ENCODE peak calls at places on chromosomes 13 and 19, in ten cellular contexts. T is neural progenitor cell, D is mammary epithelial cell, I is fibroblast of lung, L is HCT116, E is PC-9, A is astrocyte, M is GM23338, J is A673, S is PC-3. N is an unnamed sample.

GRCh38 chr19:29311391-29311790 is 98.4 kb upstream of the UQCRFS1 start:
- DNase-seq in T (peak), D (no peak), I (no peak), L (no peak), E (no peak), A (no peak), M (peak), J (no peak), S (no peak), N (no peak)

GRCh38 chr13:40271511-40271910 is 394.9 kb downstream of the FOXO1 start:
- DNase-seq in T (no peak), D (no peak), I (no peak), L (no peak), E (no peak), A (no peak), M (no peak), J (no peak), S (no peak), N (no peak)

GRCh38 chr19:54319049-54319448 is 6.1 kb upstream of the LILRA5 start:
- DNase-seq in T (no peak), D (no peak), I (no peak), L (no peak), E (no peak), A (no peak), M (no peak), J (no peak), S (no peak), N (no peak)

GRCh38 chr13:96490590-96490989 is 400.7 kb downstream of the HS6ST3 start:
- DNase-seq in T (no peak), D (no peak), I (no peak), L (no peak), E (no peak), A (no peak), M (no peak), J (no peak), S (no peak), N (no peak)

GRCh38 chr19:38683393-38684077 is 36.1 kb downstream of the ACTN4 start:
- DNase-seq in T (peak), D (peak), I (peak), L (peak), E (peak), A (peak), M (peak), J (peak), S (peak), N (peak)

GRCh38 chr13:25018729-25019115 is 77.2 kb upstream of the PABPC3 start:
- DNase-seq in T (peak), D (no peak), I (no peak), L (no peak), E (no peak), A (no peak), M (peak), J (no peak), S (no peak), N (no peak)

GRCh38 chr13:98103942-98104880 is 38.7 kb upstream of the FARP1 start:
- DNase-seq in T (no peak), D (peak), I (no peak), L (no peak), E (no peak), A (no peak), M (peak), J (peak), S (peak), N (no peak)

GRCh38 chr13:91133941-91134772 is 213.3 kb upstream of the MIR17HG start:
- DNase-seq in T (peak), D (peak), I (peak), L (peak), E (peak), A (peak), M (peak), J (peak), S (peak), N (peak)

GRCh38 chr19:58566989-58567388 is 6.1 kb downstream of the MZF1 start:
- DNase-seq in T (no peak), D (no peak), I (no peak), L (no peak), E (no peak), A (no peak), M (no peak), J (no peak), S (no peak), N (no peak)

GRCh38 chr13:20624213-20624612 is 57.3 kb downstream of the IFT88 start:
- DNase-seq in T (no peak), D (no peak), I (no peak), L (no peak), E (no peak), A (no peak), M (peak), J (no peak), S (no peak), N (no peak)

GRCh38 chr13:54709546-54709945 is 1680.9 kb downstream of the OLFM4 start:
- DNase-seq in T (no peak), D (no peak), I (no peak), L (no peak), E (no peak), A (no peak), M (no peak), J (no peak), S (peak), N (no peak)

GRCh38 chr13:37149380-37149779 is 43.9 kb upstream of the CSNK1A1L start:
- DNase-seq in T (no peak), D (no peak), I (no peak), L (no peak), E (no peak), A (no peak), M (peak), J (no peak), S (no peak), N (no peak)

GRCh38 chr13:37141011-37141410 is 35.5 kb upstream of the CSNK1A1L start:
- DNase-seq in T (no peak), D (no peak), I (peak), L (no peak), E (no peak), A (peak), M (no peak), J (peak), S (no peak), N (no peak)

GRCh38 chr13:37143901-37144300 is 38.4 kb upstream of the CSNK1A1L start:
- DNase-seq in T (no peak), D (no peak), I (peak), L (no peak), E (no peak), A (peak), M (no peak), J (no peak), S (no peak), N (no peak)

GRCh38 chr13:37148501-37148900 is 43.0 kb upstream of the CSNK1A1L start:
- DNase-seq in T (no peak), D (no peak), I (peak), L (no peak), E (no peak), A (peak), M (no peak), J (no peak), S (no peak), N (no peak)

DNA sequence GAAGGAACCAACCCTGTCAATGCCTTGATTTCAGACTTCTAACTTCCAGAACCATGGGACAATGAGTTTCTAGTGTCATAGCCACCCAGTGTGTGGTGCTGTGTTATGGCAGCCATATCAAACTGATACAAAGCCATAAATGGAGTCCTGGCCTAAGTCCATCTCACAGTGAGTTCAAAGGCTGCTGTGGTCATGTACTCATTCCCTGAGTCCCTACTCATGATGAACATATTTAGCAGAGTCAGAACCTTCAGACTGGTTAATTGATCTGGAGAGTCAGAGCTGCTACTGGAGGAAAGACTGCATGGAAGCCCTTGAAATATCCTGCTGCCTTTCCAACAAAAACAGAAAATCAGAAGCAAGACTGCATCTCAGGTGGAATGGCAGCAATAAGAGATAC is 39.2 kb upstream of the CSNK1A1L start:
- DNase-seq in T (no peak), D (no peak), I (peak), L (no peak), E (no peak), A (peak), M (no peak), J (no peak), S (no peak), N (no peak)
- TF ChIP-seq CTCF in T (no peak), D (no peak), I (no peak), L (no peak), E (no peak), A (no peak), M (no peak), J (no peak), S (no peak), N (no peak)

DNA sequence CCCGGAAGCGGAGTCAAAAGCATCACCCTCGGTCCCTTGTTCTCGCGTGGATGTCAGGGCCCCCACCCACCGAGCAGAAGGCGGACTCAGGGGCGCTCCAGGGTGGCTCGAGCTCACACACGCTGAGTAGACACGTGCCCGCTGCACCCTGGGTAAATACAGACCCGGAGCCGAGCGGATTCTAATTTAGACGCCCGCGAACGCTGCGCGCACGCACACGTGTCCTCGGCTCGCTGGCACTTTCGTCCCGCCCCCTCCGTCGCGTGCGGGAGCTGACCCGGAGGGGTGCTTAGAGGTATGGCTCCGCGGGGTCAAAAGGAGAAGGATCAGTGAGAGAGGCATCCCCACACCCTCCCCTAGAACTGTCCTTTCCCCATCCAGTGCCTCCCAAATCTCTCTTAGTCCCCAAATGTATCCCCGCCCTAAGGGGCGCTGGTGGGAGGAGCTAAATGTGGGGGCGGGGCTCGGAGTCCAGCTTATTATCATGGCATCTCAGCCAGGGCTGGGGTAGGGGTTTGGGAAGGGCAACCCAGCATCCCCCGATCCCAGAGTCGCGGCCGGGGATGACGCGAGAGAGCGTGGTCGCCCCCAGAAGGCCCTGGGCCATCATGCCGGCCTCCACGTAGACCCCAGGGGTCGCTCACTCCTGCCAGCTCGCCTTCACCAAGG is 451 bp upstream of the ICAM5 start:
- DNase-seq in T (peak), D (no peak), I (no peak), L (peak), E (peak), A (no peak), M (peak), J (peak), S (peak), N (peak)
- TF ChIP-seq EZH2 in T (no peak), D (no peak), I (peak), L (no peak), E (no peak), A (peak), M (no peak), J (no peak), S (no peak), N (no peak)

GRCh38 chr19:19028526-19028925 is 4.8 kb downstream of the SUGP2 start:
- DNase-seq in T (no peak), D (no peak), I (no peak), L (no peak), E (no peak), A (no peak), M (no peak), J (no peak), S (no peak), N (no peak)

GRCh38 chr19:19033176-19033425 is 216 bp downstream of the SUGP2 start:
- DNase-seq in T (peak), D (no peak), I (no peak), L (no peak), E (no peak), A (no peak), M (no peak), J (no peak), S (no peak), N (no peak)

GRCh38 chr19:19034204-19034624 is 811 bp downstream of the ARMC6 start:
- DNase-seq in T (peak), D (peak), I (peak), L (peak), E (peak), A (peak), M (peak), J (peak), S (peak), N (peak)

GRCh38 chr19:19033426-19034203 is at the start of the genes ARMC6 and SUGP2:
- DNase-seq in T (peak), D (peak), I (peak), L (peak), E (peak), A (peak), M (peak), J (peak), S (peak), N (peak)

GRCh38 chr19:19032420-19033175 is 719 bp downstream of the SUGP2 start:
- DNase-seq in T (peak), D (peak), I (peak), L (peak), E (peak), A (peak), M (peak), J (peak), S (peak), N (peak)
- TF ChIP-seq CTCF in T (no peak), D (no peak), I (no peak), L (peak), E (no peak), A (no peak), M (peak), J (no peak), S (no peak), N (no peak)

DNA sequence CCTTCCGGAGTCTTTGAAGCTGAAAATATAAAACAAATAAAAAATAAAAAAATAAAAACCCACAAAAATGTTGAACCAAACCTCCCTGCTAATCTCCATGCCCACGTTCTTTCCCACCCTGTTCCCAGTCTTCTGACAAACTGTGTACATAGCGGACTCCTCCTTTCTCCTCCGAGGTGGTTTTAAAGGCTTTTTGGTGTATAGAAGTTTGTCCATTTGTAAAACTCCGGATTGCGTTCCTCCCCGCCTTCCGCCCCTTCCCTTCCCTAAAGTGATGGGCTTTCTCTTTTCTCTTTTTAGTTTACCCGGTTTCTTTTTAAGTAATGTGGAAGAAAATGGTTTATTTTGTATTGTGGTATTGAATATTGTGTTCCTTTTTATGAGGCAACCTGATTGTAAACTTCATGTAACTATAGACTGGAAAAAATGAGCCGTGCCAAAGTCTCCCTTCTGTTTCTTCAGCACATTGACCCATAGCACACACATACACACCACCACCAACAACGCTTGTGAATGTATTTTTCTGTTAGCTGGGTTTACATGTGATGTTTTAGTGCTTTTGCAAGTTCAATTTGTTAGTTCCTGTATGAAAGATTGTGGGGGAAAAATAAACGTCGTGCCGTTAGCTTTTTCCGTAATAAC is 4.4 kb downstream of the ZIC2 start:
- DNase-seq in T (peak), D (no peak), I (no peak), L (no peak), E (no peak), A (no peak), M (no peak), J (peak), S (no peak), N (no peak)
- TF ChIP-seq EZH2 in T (no peak), D (peak), I (peak), L (no peak), E (no peak), A (no peak), M (peak), J (no peak), S (peak), N (no peak)

GRCh38 chr13:114236224-114236623 is 1.5 kb downstream of the CDC16 start:
- DNase-seq in T (no peak), D (no peak), I (no peak), L (no peak), E (no peak), A (no peak), M (no peak), J (no peak), S (no peak), N (no peak)

GRCh38 chr13:114237415-114238112 is 2.9 kb downstream of the CDC16 start:
- DNase-seq in T (no peak), D (no peak), I (no peak), L (no peak), E (no peak), A (no peak), M (no peak), J (no peak), S (no peak), N (no peak)

GRCh38 chr13:114235697-114236096 is 1.0 kb downstream of the CDC16 start:
- DNase-seq in T (peak), D (no peak), I (no peak), L (no peak), E (no peak), A (no peak), M (no peak), J (no peak), S (peak), N (no peak)

GRCh38 chr13:114234266-114234644 is 442 bp upstream of the CDC16 start:
- DNase-seq in T (no peak), D (no peak), I (no peak), L (no peak), E (no peak), A (no peak), M (peak), J (no peak), S (no peak), N (no peak)

GRCh38 chr13:114234645-114235421 is at the start of gene CDC16:
- DNase-seq in T (peak), D (peak), I (peak), L (peak), E (peak), A (peak), M (peak), J (peak), S (peak), N (peak)
- TF ChIP-seq CTCF in T (peak), D (no peak), I (no peak), L (peak), E (no peak), A (no peak), M (no peak), J (no peak), S (no peak), N (no peak)

DNA sequence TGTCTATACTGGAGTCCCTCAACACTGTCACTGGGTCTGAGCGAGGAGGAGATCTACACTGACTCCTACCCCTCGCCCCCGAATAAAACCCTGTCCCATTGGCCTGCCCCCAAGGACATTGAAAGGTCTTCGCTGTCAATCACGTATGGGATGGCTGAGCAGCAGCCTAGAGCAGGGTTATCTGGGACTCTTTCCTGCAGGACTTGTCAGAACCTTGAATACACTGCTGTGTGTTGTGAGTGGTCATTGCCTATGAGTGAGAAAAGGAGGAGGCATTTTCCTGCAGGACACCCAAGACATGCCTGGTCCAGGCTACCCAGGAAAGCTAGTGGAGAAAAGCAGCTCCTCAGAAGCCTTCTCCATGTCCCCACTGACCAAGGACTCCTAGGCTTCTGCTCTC is 9.6 kb downstream of the PVR start:
- DNase-seq in T (no peak), D (no peak), I (no peak), L (no peak), E (no peak), A (no peak), M (no peak), J (no peak), S (no peak), N (no peak)
- TF ChIP-seq EZH2 in T (no peak), D (no peak), I (no peak), L (no peak), E (no peak), A (no peak), M (no peak), J (no peak), S (no peak), N (no peak)